ENCODE peak calls at places on chromosomes 13 and 19, in eight cellular contexts. T is heart left ventricle, I is ovary, W is NB4, M is breast epithelium, E is IMR-90, X is right lobe of liver, O is esophagus squamous epithelium. Y is an unnamed sample.

GRCh38 chr19:21586341-21587116 is 81.1 kb downstream of the ZNF429 start:
- DNase-seq in T (peak), O (no peak), E (no peak), W (no peak), M (no peak), I (peak), X (peak), Y (no peak)

GRCh38 chr19:2604747-2605329 is 97.7 kb downstream of the GNG7 start:
- DNase-seq in E (no peak), T (no peak), X (no peak), I (no peak), M (no peak), O (no peak), W (no peak), Y (no peak)

GRCh38 chr13:35499131-35500051 is 22.9 kb upstream of the MAB21L1 start:
- DNase-seq in M (no peak), T (peak), X (no peak), O (no peak), I (no peak), W (no peak), E (no peak), Y (no peak)

GRCh38 chr19:1136201-1136600 is 32.4 kb downstream of the GPX4 start:
- DNase-seq in I (no peak), M (peak), E (no peak), W (no peak), T (no peak), X (no peak), O (no peak), Y (peak)

GRCh38 chr13:19083340-19083739 is 98.3 kb downstream of the TUBA3C start:
- DNase-seq in O (no peak), X (no peak), I (no peak), W (no peak), T (no peak), E (no peak), M (no peak), Y (no peak)

GRCh38 chr13:109140054-109140776 is 510.8 kb downstream of the MYO16 start:
- DNase-seq in W (no peak), O (no peak), E (no peak), X (no peak), T (no peak), I (no peak), M (no peak), Y (no peak)

GRCh38 chr13:108494991-108495661 is 134.3 kb upstream of the MYO16 start:
- DNase-seq in T (no peak), I (no peak), M (no peak), W (no peak), X (no peak), O (no peak), E (no peak), Y (no peak)

GRCh38 chr13:100022798-100023197 is 41.2 kb downstream of the ZIC2 start:
- DNase-seq in O (no peak), W (no peak), M (no peak), I (no peak), X (no peak), T (no peak), E (no peak), Y (no peak)

GRCh38 chr19:50461066-50461875 is 15.0 kb upstream of the EMC10 start:
- DNase-seq in M (peak), I (peak), E (peak), O (no peak), W (peak), T (peak), X (peak), Y (peak)

GRCh38 chr13:67283602-67284001 is 53.5 kb upstream of the PCDH9 start:
- DNase-seq in M (no peak), E (peak), W (no peak), I (no peak), X (no peak), T (no peak), O (no peak), Y (no peak)

GRCh38 chr13:98260357-98261164 is 83.5 kb upstream of the RNF113B start:
- DNase-seq in E (no peak), T (no peak), O (no peak), X (no peak), I (no peak), W (no peak), M (no peak), Y (no peak)

GRCh38 chr19:48249502-48250014 is 6.2 kb downstream of the CARD8 start:
- DNase-seq in O (no peak), X (peak), W (peak), T (peak), E (no peak), M (no peak), I (no peak), Y (peak)

GRCh38 chr19:1922803-1923202 is 17.6 kb downstream of the ADAT3 start:
- DNase-seq in O (no peak), M (no peak), I (no peak), W (no peak), T (no peak), E (no peak), X (no peak), Y (no peak)

GRCh38 chr13:80215368-80215767 is 125.6 kb downstream of the SPRY2 start:
- DNase-seq in X (no peak), M (no peak), T (no peak), W (no peak), I (no peak), O (no peak), E (peak), Y (no peak)

GRCh38 chr13:50149932-50150331 is 134.7 kb downstream of the KCNRG start:
- DNase-seq in W (no peak), O (no peak), T (peak), M (no peak), X (peak), E (no peak), I (no peak), Y (no peak)

DNA sequence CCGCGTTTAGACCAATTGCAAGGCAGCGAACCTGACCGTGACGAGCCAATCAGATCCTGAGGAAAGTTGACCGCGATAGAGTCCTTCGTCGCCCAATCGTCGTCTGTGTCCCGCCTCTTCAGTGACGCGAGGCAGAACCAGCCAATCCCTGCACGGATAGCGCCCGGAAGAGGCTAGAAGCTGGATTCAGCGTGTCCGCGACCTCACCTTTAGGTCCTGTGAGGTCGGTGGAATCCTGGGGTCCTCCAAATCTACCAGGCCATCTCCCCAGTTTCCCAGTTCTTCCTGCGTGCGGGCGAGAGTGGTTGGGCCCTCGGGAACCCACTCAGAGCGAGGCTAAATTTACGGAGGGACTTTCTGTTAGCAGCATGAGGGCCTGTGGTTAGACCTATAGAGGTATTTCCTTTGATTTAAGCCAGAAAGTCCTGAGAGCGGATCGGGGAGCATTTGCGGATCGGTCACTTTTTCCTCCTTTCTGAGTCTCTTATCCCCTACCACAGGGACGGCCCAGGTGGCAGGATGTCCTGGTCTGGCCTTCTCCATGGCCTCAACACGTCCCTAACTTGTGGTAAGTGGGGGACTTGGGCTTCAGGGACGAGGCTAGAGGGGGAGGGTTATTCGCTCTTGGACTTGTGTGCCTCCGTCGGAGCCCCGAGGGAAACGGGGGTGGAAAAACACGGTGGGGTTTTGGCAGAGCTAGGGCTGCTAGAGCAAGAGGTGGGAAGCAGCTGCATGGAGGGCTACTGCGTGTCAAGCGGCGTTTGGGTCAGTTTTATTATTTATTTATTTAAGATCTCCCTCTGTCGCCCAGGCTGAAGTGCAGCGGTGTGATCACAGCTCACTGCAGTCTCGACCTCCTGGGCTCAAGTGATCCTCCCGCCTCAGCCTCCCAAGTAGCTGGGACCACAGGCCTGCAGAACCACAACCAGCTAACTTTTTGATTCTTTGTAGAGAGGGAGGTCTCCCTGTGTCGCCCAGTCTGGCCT is at the start of gene MRPS12:
- DNase-seq in M (peak), W (peak), X (peak), E (peak), T (peak), I (peak), O (peak), Y (peak)
- TF ChIP-seq POLR2A in M (peak), W (peak), X (peak), E (peak), T (peak), I (peak), O (peak), Y (no peak)

GRCh38 chr19:17688853-17689595 is 870 bp upstream of the UNC13A start:
- DNase-seq in E (no peak), M (no peak), W (no peak), X (no peak), T (no peak), O (no peak), I (no peak), Y (no peak)

GRCh38 chr19:17686592-17687042 is 1.5 kb downstream of the UNC13A start:
- DNase-seq in I (no peak), W (peak), M (no peak), E (no peak), X (no peak), T (peak), O (no peak), Y (no peak)

GRCh38 chr19:17687857-17688784 is at the start of gene UNC13A:
- DNase-seq in W (peak), O (no peak), I (peak), X (no peak), T (peak), E (peak), M (no peak), Y (no peak)

GRCh38 chr19:17686027-17686511 is 2.1 kb downstream of the UNC13A start:
- DNase-seq in M (no peak), T (no peak), W (no peak), X (no peak), E (no peak), O (no peak), I (no peak), Y (no peak)

DNA sequence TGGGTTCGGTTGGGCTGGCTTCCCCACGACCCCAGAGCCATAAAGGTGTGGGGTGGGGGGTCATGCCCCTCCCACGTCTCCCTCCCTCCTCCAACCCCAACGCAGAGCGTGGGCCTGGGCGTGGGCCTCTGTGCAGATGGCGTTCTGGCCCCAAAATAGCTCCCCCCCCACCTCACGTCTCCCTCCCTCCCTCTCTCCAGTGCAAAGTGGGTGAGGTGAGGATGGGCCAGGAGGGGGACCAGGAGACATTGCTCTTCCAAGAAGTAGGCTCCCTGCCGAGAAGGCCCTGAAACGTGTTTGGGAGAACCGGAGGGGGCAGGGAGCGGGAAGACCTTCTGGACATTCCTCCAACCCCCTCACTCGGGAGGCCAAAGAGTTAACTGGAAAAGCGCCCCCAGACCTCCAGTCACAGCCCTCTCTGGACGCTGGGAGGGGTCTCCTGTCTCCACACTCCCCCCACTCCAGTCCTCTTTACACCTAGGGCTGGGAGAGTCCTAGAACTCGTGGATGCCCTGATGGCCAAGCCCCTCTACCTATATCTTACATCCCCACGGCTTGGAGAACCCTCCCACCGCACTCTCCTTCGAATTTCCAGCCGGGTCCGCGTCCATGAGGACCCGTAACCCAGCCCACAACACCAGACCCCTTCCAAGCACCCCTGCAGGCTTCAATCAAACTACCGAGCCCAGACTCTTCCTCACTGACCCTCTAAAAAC is 855 bp downstream of the UNC13A start:
- DNase-seq in O (no peak), X (no peak), M (no peak), T (no peak), E (no peak), W (no peak), I (no peak), Y (no peak)
- H3K4me3 ChIP-seq in O (peak), X (no peak), M (no peak), T (no peak), E (no peak), W (no peak), I (no peak), Y (no peak)

GRCh38 chr13:94988654-94989053 is 276.3 kb upstream of the SOX21 start:
- DNase-seq in W (peak), E (no peak), T (no peak), I (no peak), O (no peak), M (no peak), X (no peak), Y (no peak)
- TF ChIP-seq CTCF in W (no peak), E (no peak), T (no peak), I (no peak), O (no peak), M (no peak), X (no peak), Y (no peak)

DNA sequence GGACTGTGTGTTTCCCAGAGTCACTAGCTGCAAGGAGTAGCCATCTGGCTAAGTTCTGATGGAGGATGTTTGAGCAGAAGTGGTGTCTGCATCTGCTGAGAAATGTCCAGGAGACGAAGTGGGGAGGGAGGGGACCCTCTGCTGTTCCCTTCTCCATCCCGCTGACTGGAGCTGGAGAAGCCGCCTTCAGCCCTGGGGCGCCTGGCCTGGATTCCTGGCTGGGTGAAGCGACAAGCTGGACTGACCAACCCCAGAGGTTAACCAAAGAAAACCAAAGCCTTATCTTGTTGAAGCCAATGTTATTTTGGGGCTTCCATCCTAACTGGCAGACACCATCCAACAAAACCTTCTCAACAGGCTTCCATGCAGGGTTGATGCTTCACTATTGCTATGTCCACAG is 67.6 kb downstream of the SLC7A1 start:
- DNase-seq in O (no peak), W (no peak), M (no peak), X (no peak), I (no peak), E (no peak), T (no peak), Y (no peak)
- TF ChIP-seq POLR2A in O (no peak), W (no peak), M (no peak), X (no peak), I (no peak), E (no peak), T (no peak), Y (no peak)

GRCh38 chr13:110563463-110563774 is 1.9 kb upstream of the RAB20 start:
- DNase-seq in O (no peak), T (no peak), E (no peak), I (no peak), X (no peak), W (no peak), M (no peak), Y (no peak)
- H3K4me3 ChIP-seq in O (no peak), T (peak), E (no peak), I (no peak), X (peak), W (peak), M (no peak), Y (no peak)

GRCh38 chr13:75693227-75693626 is 57.1 kb downstream of the LMO7 start:
- DNase-seq in I (no peak), M (no peak), T (no peak), E (no peak), X (no peak), W (no peak), O (no peak), Y (no peak)

GRCh38 chr13:75685239-75685697 is 49.1 kb downstream of the LMO7 start:
- DNase-seq in E (peak), W (no peak), I (no peak), X (no peak), O (no peak), T (no peak), M (no peak), Y (no peak)

GRCh38 chr13:75689686-75690085 is 53.6 kb downstream of the LMO7 start:
- DNase-seq in X (no peak), E (peak), W (no peak), O (no peak), M (no peak), I (no peak), T (no peak), Y (no peak)

GRCh38 chr13:75691183-75691582 is 55.1 kb downstream of the LMO7 start:
- DNase-seq in M (no peak), I (no peak), T (no peak), X (no peak), E (peak), O (no peak), W (no peak), Y (no peak)

DNA sequence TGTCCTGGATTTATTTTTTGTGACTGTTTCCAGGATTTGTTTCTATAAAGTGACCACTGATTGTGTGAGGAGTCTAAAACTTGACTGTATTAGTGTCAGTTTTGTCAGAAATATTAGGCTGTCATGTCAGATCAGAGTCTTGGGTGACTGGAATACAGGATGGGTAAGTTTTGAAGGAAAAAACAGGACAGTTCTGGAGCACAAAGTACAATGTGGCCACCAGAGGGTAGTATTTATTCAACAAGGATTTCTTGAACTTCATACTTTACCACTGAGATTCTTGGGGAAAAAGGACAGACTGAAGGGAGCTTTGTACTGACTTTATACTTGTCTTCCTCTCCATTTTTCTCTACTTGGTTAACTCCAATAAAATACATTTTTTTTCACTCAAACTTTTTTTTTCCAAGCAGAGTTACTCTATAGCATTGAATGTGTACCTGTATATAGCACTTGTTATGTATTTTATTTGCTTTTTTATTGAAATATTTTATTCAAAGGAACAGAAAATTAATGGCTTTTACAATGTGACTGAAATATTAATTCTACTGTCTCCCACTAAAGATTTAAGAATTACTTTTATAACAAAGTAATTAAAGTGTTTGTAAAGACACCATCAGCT is 51.1 kb downstream of the LMO7 start:
- DNase-seq in M (no peak), E (peak), W (peak), O (no peak), X (no peak), I (no peak), T (no peak), Y (no peak)
- TF ChIP-seq CTCF in M (peak), E (peak), W (peak), O (peak), X (peak), I (peak), T (peak), Y (no peak)

GRCh38 chr13:48533207-48533499 is 273 bp upstream of the RCBTB2 start:
- DNase-seq in X (no peak), T (no peak), I (no peak), O (no peak), W (no peak), M (no peak), E (no peak), Y (no peak)

GRCh38 chr13:48530833-48531232 is 2.0 kb downstream of the RCBTB2 start:
- DNase-seq in M (no peak), I (no peak), O (no peak), W (no peak), X (no peak), T (no peak), E (no peak), Y (no peak)

GRCh38 chr13:48532473-48533206 is at the start of gene RCBTB2:
- DNase-seq in W (peak), T (peak), M (peak), E (peak), X (peak), I (peak), O (peak), Y (peak)

GRCh38 chr13:48532146-48532472 is 771 bp downstream of the RCBTB2 start:
- DNase-seq in T (no peak), M (no peak), X (no peak), E (peak), O (no peak), I (no peak), W (no peak), Y (no peak)

DNA sequence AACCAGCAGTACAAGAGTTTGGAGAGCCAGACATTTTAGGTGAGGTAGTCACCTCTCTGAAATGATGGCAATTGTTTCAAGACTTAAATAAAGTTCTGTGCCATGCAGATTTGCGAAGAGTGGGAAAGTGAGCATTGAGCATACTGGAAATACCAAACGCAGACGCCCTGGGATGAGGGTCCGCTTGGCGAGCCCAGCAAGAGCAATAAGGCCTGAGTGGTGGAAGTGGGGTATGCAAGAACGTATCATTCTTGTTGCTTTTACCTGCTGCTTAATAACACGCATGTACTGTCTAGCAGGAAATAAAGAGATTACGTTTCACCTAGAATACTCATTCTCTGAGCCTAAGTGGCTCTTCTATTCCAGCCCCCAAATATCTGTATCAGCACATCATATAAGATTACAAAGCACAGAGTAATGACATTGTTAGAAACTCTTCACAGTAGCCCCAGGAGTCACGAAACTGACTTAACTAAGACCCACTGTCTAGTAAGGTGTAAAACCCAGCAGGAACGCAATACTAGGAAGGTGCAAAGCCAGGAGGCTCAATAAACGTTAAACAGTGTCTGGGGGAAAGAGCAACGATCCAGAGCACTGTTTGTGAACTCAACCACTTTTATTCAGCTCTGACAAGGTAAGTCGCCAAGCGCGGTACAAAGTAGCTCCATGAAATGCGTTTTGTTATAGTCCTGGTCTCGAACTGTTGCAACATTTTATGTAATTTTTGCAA is 1.3 kb downstream of the RCBTB2 start:
- DNase-seq in E (no peak), I (no peak), M (no peak), X (no peak), O (no peak), W (peak), T (no peak), Y (no peak)
- TF ChIP-seq POLR2A in E (no peak), I (no peak), M (no peak), X (no peak), O (no peak), W (no peak), T (no peak), Y (no peak)

GRCh38 chr19:58356971-58357797 is 3.9 kb upstream of the A1BG start:
- DNase-seq in O (no peak), I (peak), W (no peak), M (no peak), T (no peak), X (no peak), E (no peak), Y (no peak)
- H3K4me3 ChIP-seq in O (peak), I (peak), W (no peak), M (peak), T (peak), X (no peak), E (no peak), Y (no peak)

Y was measured in lower leg skin.